ENCODE peak calls at places on chromosomes 6 and 20, in seven cellular contexts. I is IMR-90, G is tibial nerve, H is stomach, J is ovary, T is body of pancreas, R is NB4. X is an unnamed sample.

GRCh38 chr6:37480951-37481597 is 18.6 kb downstream of the CCDC167 start:
- DNase-seq in H (no peak), T (no peak), J (no peak), I (no peak), G (no peak), R (no peak), X (no peak)

GRCh38 chr6:169566319-169566718 is 135.5 kb downstream of the WDR27 start:
- DNase-seq in T (no peak), G (no peak), I (no peak), J (no peak), R (no peak), H (no peak), X (peak)

GRCh38 chr20:31712564-31713311 is 9.9 kb downstream of the BCL2L1 start:
- DNase-seq in G (peak), T (peak), R (no peak), I (peak), J (peak), H (peak), X (peak)

GRCh38 chr6:135488023-135488422 is 9.5 kb downstream of the AHI1 start:
- DNase-seq in G (no peak), J (no peak), T (no peak), R (no peak), H (no peak), I (peak), X (no peak)

GRCh38 chr6:13868236-13868635 is 53.9 kb upstream of the MCUR1 start:
- DNase-seq in I (no peak), H (no peak), J (no peak), T (no peak), G (no peak), R (no peak), X (peak)

GRCh38 chr20:37220255-37220654 is 40.9 kb upstream of the MROH8 start:
- DNase-seq in J (no peak), H (no peak), G (no peak), R (no peak), T (no peak), I (no peak), X (no peak)

GRCh38 chr6:44712353-44713147 is 325.0 kb downstream of the CDC5L start:
- DNase-seq in H (no peak), T (no peak), J (no peak), G (no peak), I (no peak), R (no peak), X (no peak)

GRCh38 chr20:22577515-22578220 is 6.7 kb downstream of the FOXA2 start:
- DNase-seq in I (no peak), R (no peak), T (peak), G (no peak), J (no peak), H (peak), X (no peak)

GRCh38 chr6:32184084-32184640 is at the start of gene AGER:
- DNase-seq in R (no peak), G (no peak), I (no peak), H (no peak), J (no peak), T (no peak), X (no peak)
- TF ChIP-seq POLR2A in R (no peak), G (no peak), I (no peak), H (no peak), J (no peak), T (no peak), X (no peak)

DNA sequence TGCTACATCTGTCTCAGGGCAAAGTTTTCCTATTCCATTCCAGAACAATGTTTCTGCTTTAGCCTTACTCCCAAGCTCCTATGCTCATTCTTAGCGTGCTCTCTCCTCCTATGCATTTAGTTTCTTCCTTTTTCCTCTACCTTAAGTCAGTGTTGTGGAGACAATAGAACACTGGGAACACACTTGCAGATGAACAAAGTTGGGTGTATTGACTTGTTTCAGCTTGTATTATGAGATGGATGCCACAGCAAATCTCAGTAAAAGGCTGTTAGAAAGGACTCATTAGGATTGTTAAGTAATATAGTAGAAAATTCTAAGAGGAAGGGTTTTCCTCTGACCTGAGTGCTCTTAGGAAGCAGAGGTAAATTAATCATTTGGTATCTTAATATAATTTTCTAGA is 48.4 kb downstream of the BMP5 start:
- DNase-seq in G (no peak), H (no peak), R (no peak), J (no peak), I (no peak), T (no peak), X (no peak)
- TF ChIP-seq CTCF in G (no peak), H (no peak), R (no peak), J (no peak), I (no peak), T (no peak), X (no peak)

GRCh38 chr20:47357296-47358051 is 975 bp upstream of the ZMYND8 start:
- DNase-seq in J (peak), R (peak), T (peak), H (peak), G (peak), I (peak), X (peak)
- H3K4me3 ChIP-seq in J (no peak), R (peak), T (no peak), H (peak), G (peak), I (no peak), X (no peak)

GRCh38 chr20:8368680-8369079 is 236.6 kb downstream of the PLCB1 start:
- DNase-seq in I (no peak), T (no peak), H (no peak), J (no peak), G (no peak), R (peak), X (no peak)

GRCh38 chr20:8367679-8368078 is 235.6 kb downstream of the PLCB1 start:
- DNase-seq in J (no peak), I (no peak), G (no peak), H (no peak), T (no peak), R (peak), X (no peak)

GRCh38 chr20:8372819-8373218 is 240.8 kb downstream of the PLCB1 start:
- DNase-seq in H (no peak), G (no peak), J (no peak), T (no peak), I (no peak), R (peak), X (no peak)

GRCh38 chr20:8373579-8373978 is 241.5 kb downstream of the PLCB1 start:
- DNase-seq in G (no peak), T (no peak), R (no peak), I (no peak), J (no peak), H (no peak), X (no peak)

DNA sequence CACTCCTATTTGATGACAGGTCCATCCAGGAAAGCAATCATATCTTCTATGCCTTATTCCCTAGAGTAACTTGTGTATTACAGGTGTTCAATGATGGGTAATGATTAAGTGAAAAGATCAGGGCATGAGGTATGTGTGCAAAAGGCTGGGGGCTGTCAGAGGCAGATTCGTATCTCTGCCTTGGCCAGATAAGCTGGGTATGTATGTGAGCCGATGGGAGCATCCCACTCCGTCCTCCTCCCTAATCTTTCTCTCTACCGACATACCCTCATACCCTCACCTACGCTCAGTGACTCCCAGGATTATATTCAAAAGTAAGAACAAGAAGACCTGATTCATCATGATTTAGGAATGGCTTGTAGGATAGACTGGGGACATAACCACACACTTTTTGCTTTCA is 238.7 kb downstream of the PLCB1 start:
- DNase-seq in G (no peak), T (no peak), H (no peak), J (no peak), R (no peak), I (no peak), X (no peak)
- TF ChIP-seq POLR2A in G (no peak), T (no peak), H (no peak), J (no peak), R (no peak), I (no peak), X (no peak)

GRCh38 chr6:162198925-162199324 is 528.6 kb downstream of the PRKN start:
- DNase-seq in T (peak), R (no peak), G (no peak), I (no peak), J (no peak), H (no peak), X (no peak)
- TF ChIP-seq CTCF in T (no peak), R (no peak), G (no peak), I (no peak), J (no peak), H (no peak), X (no peak)

X was measured in lower leg skin.